ENCODE peak calls at places on chromosomes 16 and 17, in four cellular contexts. O is T-helper 1 cell, B is heart right ventricle, E is RCC 7860. J is an unnamed sample.

GRCh38 chr16:77406680-77407079 is 28.2 kb downstream of the ADAMTS18 start:
- DNase-seq in B (no peak), O (no peak), E (no peak), J (no peak)

GRCh38 chr17:7417056-7417655 is 3.0 kb upstream of the SPEM1 start:
- DNase-seq in O (no peak), E (no peak), B (no peak), J (no peak)

GRCh38 chr16:89536886-89537548 is 23.5 kb upstream of the RPL13 start:
- DNase-seq in B (no peak), O (no peak), E (no peak), J (no peak)

GRCh38 chr16:67483150-67483549 is at the start of gene AGRP:
- DNase-seq in O (no peak), B (no peak), E (no peak), J (no peak)

GRCh38 chr16:1271380-1271749 is 15.5 kb downstream of the TPSD1 start:
- DNase-seq in E (no peak), B (no peak), O (no peak), J (no peak)

GRCh38 chr17:78986048-78986648 is 6.4 kb upstream of the LGALS3BP start:
- DNase-seq in B (peak), O (no peak), E (no peak), J (peak)

GRCh38 chr16:77789085-77789611 is 784 bp downstream of the VAT1L start:
- DNase-seq in E (no peak), O (no peak), B (no peak), J (no peak)

GRCh38 chr16:4846503-4846900 is 586 bp downstream of the GLYR1 start:
- DNase-seq in E (peak), O (peak), B (peak), J (peak)

GRCh38 chr16:53058441-53058840 is 3.6 kb downstream of the CHD9 start:
- DNase-seq in E (no peak), O (no peak), B (no peak), J (no peak)

GRCh38 chr16:56744996-56745640 is 15.2 kb downstream of the NUP93 start:
- DNase-seq in O (no peak), B (no peak), E (no peak), J (no peak)

GRCh38 chr16:12461201-12461600 is 342.5 kb downstream of the CPPED1 start:
- DNase-seq in E (no peak), O (no peak), B (no peak), J (peak)

GRCh38 chr17:31373150-31374082 is 18.1 kb upstream of the RAB11FIP4 start:
- DNase-seq in B (no peak), O (no peak), E (peak), J (peak)

GRCh38 chr17:67460097-67460496 is 83.0 kb downstream of the PITPNC1 start:
- DNase-seq in O (no peak), E (no peak), B (no peak), J (no peak)

GRCh38 chr17:80125656-80126448 is 21.1 kb downstream of the EIF4A3 start:
- DNase-seq in E (no peak), O (no peak), B (no peak), J (peak)

GRCh38 chr16:2777231-2777902 is at the start of gene ELOB:
- DNase-seq in O (peak), E (peak), B (peak), J (peak)

GRCh38 chr17:27968206-27968732 is 74.2 kb upstream of the NLK start:
- DNase-seq in E (no peak), O (no peak), B (peak), J (no peak)

J was measured in kidney tubule cell.